ENCODE peak calls at places on chromosomes 2 and 18, in seven cellular contexts. One of them, this sample, is unnamed.

GRCh38 chr2:9715238-9715637 is 84.4 kb upstream of the YWHAQ start:
- DNase-seq in K562: no peak
- DNase-seq in NT2/D1: no peak
- DNase-seq in HCT116: no peak
- DNase-seq in GM12878: no peak
- DNase-seq in H1: no peak
- DNase-seq in SK-N-SH: no peak
- DNase-seq in this sample: no peak

GRCh38 chr2:143629344-143629743 is 500.1 kb downstream of the ARHGAP15 start:
- DNase-seq in K562: no peak
- DNase-seq in NT2/D1: no peak
- DNase-seq in HCT116: no peak
- DNase-seq in GM12878: no peak
- DNase-seq in H1: no peak
- DNase-seq in SK-N-SH: no peak
- DNase-seq in this sample: no peak

GRCh38 chr2:163123526-163123925 is 285.0 kb upstream of the KCNH7 start:
- DNase-seq in K562: no peak
- DNase-seq in NT2/D1: no peak
- DNase-seq in HCT116: no peak
- DNase-seq in GM12878: no peak
- DNase-seq in H1: no peak
- DNase-seq in SK-N-SH: no peak
- DNase-seq in this sample: no peak

GRCh38 chr2:241334813-241335212 is 19.1 kb downstream of the SEPTIN2 start:
- DNase-seq in K562: no peak
- DNase-seq in NT2/D1: no peak
- DNase-seq in HCT116: no peak
- DNase-seq in GM12878: no peak
- DNase-seq in H1: no peak
- DNase-seq in SK-N-SH: no peak
- DNase-seq in this sample: no peak

GRCh38 chr2:54850171-54851122 is 127.0 kb downstream of the EML6 start:
- DNase-seq in K562: no peak
- DNase-seq in NT2/D1: no peak
- DNase-seq in HCT116: no peak
- DNase-seq in GM12878: no peak
- DNase-seq in H1: no peak
- DNase-seq in SK-N-SH: no peak
- DNase-seq in this sample: no peak

GRCh38 chr2:162138310-162138709 is 13.7 kb downstream of the GCG start:
- DNase-seq in K562: no peak
- DNase-seq in NT2/D1: no peak
- DNase-seq in HCT116: no peak
- DNase-seq in GM12878: no peak
- DNase-seq in H1: no peak
- DNase-seq in SK-N-SH: no peak
- DNase-seq in this sample: no peak

GRCh38 chr18:70371085-70371735 is 82.4 kb downstream of the SOCS6 start:
- DNase-seq in K562: no peak
- DNase-seq in NT2/D1: no peak
- DNase-seq in HCT116: peak; percentile 86
- DNase-seq in GM12878: no peak
- DNase-seq in H1: no peak
- DNase-seq in SK-N-SH: no peak
- DNase-seq in this sample: no peak

GRCh38 chr2:143426296-143426695 is 297.1 kb downstream of the ARHGAP15 start:
- DNase-seq in K562: no peak
- DNase-seq in NT2/D1: no peak
- DNase-seq in HCT116: no peak
- DNase-seq in GM12878: no peak
- DNase-seq in H1: no peak
- DNase-seq in SK-N-SH: no peak
- DNase-seq in this sample: no peak

GRCh38 chr2:36123995-36124394 is 231.6 kb upstream of the CRIM1 start:
- DNase-seq in K562: no peak
- DNase-seq in NT2/D1: no peak
- DNase-seq in HCT116: no peak
- DNase-seq in GM12878: no peak
- DNase-seq in H1: no peak
- DNase-seq in SK-N-SH: no peak
- DNase-seq in this sample: no peak

GRCh38 chr2:134665729-134666506 is 52.9 kb downstream of the TMEM163 start:
- DNase-seq in K562: no peak
- DNase-seq in NT2/D1: no peak
- DNase-seq in HCT116: no peak
- DNase-seq in GM12878: no peak
- DNase-seq in H1: no peak
- DNase-seq in SK-N-SH: no peak
- DNase-seq in this sample: no peak

GRCh38 chr2:239223029-239223329 is 177.8 kb downstream of the HDAC4 start:
- DNase-seq in K562: no peak
- DNase-seq in NT2/D1: no peak
- DNase-seq in HCT116: no peak
- DNase-seq in GM12878: no peak
- DNase-seq in H1: no peak
- DNase-seq in SK-N-SH: no peak
- DNase-seq in this sample: peak; percentile 25

GRCh38 chr2:229296016-229296415 is 24.9 kb upstream of the PID1 start:
- DNase-seq in K562: no peak
- DNase-seq in NT2/D1: no peak
- DNase-seq in HCT116: no peak
- DNase-seq in GM12878: no peak
- DNase-seq in H1: no peak
- DNase-seq in SK-N-SH: no peak
- DNase-seq in this sample: no peak

GRCh38 chr2:58560531-58560930 is 319.4 kb upstream of the FANCL start:
- DNase-seq in K562: no peak
- DNase-seq in NT2/D1: no peak
- DNase-seq in HCT116: no peak
- DNase-seq in GM12878: no peak
- DNase-seq in H1: no peak
- DNase-seq in SK-N-SH: no peak
- DNase-seq in this sample: no peak

GRCh38 chr2:233140913-233141469 is 80.8 kb downstream of the INPP5D start:
- DNase-seq in K562: no peak
- DNase-seq in NT2/D1: peak; percentile 70
- DNase-seq in HCT116: no peak
- DNase-seq in GM12878: no peak
- DNase-seq in H1: no peak
- DNase-seq in SK-N-SH: no peak
- DNase-seq in this sample: no peak

GRCh38 chr2:16653083-16653375 is 12.6 kb downstream of the CYRIA start:
- DNase-seq in K562: no peak
- DNase-seq in NT2/D1: no peak
- DNase-seq in HCT116: no peak
- DNase-seq in GM12878: no peak
- DNase-seq in H1: no peak
- DNase-seq in SK-N-SH: no peak
- DNase-seq in this sample: no peak

GRCh38 chr2:85468704-85469349 is 50.3 kb downstream of the SH2D6 start:
- DNase-seq in K562: peak; percentile 78
- DNase-seq in NT2/D1: peak; percentile 82
- DNase-seq in HCT116: peak; percentile 75
- DNase-seq in GM12878: no peak
- DNase-seq in H1: no peak
- DNase-seq in SK-N-SH: no peak
- DNase-seq in this sample: peak; percentile 97

DNA sequence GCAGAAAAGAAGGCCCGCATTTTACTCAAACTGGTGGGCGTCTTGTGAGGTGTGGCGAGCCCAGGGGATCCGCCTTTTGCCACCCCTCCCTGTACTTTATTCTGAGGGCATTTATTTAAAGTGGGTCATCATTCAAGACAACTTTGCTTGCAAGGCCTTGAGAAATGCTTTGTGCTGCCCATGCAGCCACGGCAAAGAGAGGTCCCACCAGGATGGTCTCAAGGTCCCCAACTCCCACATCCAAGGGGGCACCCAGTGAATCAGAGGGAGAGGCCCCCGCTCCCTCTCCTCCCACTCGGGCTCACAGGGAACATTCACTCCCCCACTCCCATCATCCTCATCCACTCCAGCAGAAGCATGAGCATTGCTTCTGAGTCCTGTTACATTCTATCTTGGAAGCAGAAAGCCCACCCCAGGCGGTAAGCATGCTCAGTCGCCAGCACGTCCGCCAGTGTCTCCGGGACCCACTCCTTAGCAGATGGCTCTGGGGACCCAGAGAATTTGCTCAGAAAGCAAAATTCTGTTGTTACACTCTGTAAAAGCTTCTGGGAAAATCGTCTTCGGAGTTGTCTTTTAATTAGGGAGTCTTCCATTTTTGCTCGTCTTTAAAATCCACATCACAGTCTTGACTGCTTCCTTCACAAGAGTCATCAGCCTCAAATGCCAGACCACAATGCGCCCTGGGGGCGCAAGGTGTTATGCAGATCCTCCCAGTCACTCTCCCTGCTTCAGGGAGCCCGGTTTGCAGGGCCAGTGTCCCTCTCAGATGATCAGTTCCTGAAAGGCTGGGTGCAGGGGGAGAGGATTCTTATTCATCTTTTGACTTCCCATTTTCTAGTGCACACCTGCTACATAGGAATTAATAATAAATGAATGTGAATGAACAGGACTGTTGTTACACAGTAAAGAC is 99.4 kb upstream of the NCK2 start:
- DNase-seq in K562: no peak
- DNase-seq in NT2/D1: peak; percentile 46
- DNase-seq in HCT116: no peak
- DNase-seq in GM12878: no peak
- DNase-seq in H1: no peak
- DNase-seq in SK-N-SH: no peak
- DNase-seq in this sample: no peak
- TF ChIP-seq YY1 in K562: no peak
- TF ChIP-seq YY1 in NT2/D1: no peak
- TF ChIP-seq YY1 in HCT116: no peak
- TF ChIP-seq YY1 in GM12878: no peak
- TF ChIP-seq YY1 in H1: no peak
- TF ChIP-seq YY1 in SK-N-SH: no peak
- TF ChIP-seq YY1 in this sample: no peak

GRCh38 chr2:111638274-111638877 is 245.6 kb downstream of the ANAPC1 start:
- DNase-seq in K562: no peak
- DNase-seq in NT2/D1: no peak
- DNase-seq in HCT116: no peak
- DNase-seq in GM12878: no peak
- DNase-seq in H1: no peak
- DNase-seq in SK-N-SH: no peak
- DNase-seq in this sample: no peak
- TF ChIP-seq YY1 in K562: no peak
- TF ChIP-seq YY1 in NT2/D1: no peak
- TF ChIP-seq YY1 in HCT116: no peak
- TF ChIP-seq YY1 in GM12878: no peak
- TF ChIP-seq YY1 in H1: no peak
- TF ChIP-seq YY1 in SK-N-SH: no peak
- TF ChIP-seq YY1 in this sample: no peak

GRCh38 chr18:78884502-78884901 is 95.1 kb upstream of the SALL3 start:
- DNase-seq in K562: no peak
- DNase-seq in NT2/D1: no peak
- DNase-seq in HCT116: no peak
- DNase-seq in GM12878: no peak
- DNase-seq in H1: no peak
- DNase-seq in SK-N-SH: no peak
- DNase-seq in this sample: no peak
- TF ChIP-seq YY1 in K562: no peak
- TF ChIP-seq YY1 in NT2/D1: no peak
- TF ChIP-seq YY1 in HCT116: no peak
- TF ChIP-seq YY1 in GM12878: no peak
- TF ChIP-seq YY1 in H1: no peak
- TF ChIP-seq YY1 in SK-N-SH: no peak
- TF ChIP-seq YY1 in this sample: no peak

GRCh38 chr18:78611869-78612268 is 367.7 kb upstream of the SALL3 start:
- DNase-seq in K562: no peak
- DNase-seq in NT2/D1: no peak
- DNase-seq in HCT116: no peak
- DNase-seq in GM12878: no peak
- DNase-seq in H1: no peak
- DNase-seq in SK-N-SH: no peak
- DNase-seq in this sample: no peak

GRCh38 chr18:78612318-78612717 is 367.3 kb upstream of the SALL3 start:
- DNase-seq in K562: no peak
- DNase-seq in NT2/D1: no peak
- DNase-seq in HCT116: no peak
- DNase-seq in GM12878: no peak
- DNase-seq in H1: no peak
- DNase-seq in SK-N-SH: no peak
- DNase-seq in this sample: no peak

GRCh38 chr18:78610179-78610578 is 369.4 kb upstream of the SALL3 start:
- DNase-seq in K562: no peak
- DNase-seq in NT2/D1: no peak
- DNase-seq in HCT116: no peak
- DNase-seq in GM12878: no peak
- DNase-seq in H1: no peak
- DNase-seq in SK-N-SH: no peak
- DNase-seq in this sample: no peak

GRCh38 chr18:78610646-78611045 is 369.0 kb upstream of the SALL3 start:
- DNase-seq in K562: no peak
- DNase-seq in NT2/D1: no peak
- DNase-seq in HCT116: no peak
- DNase-seq in GM12878: no peak
- DNase-seq in H1: no peak
- DNase-seq in SK-N-SH: no peak
- DNase-seq in this sample: no peak

GRCh38 chr18:78611201-78611800 is 368.3 kb upstream of the SALL3 start:
- DNase-seq in K562: no peak
- DNase-seq in NT2/D1: no peak
- DNase-seq in HCT116: no peak
- DNase-seq in GM12878: no peak
- DNase-seq in H1: no peak
- DNase-seq in SK-N-SH: no peak
- DNase-seq in this sample: no peak
- TF ChIP-seq YY1 in K562: no peak
- TF ChIP-seq YY1 in NT2/D1: no peak
- TF ChIP-seq YY1 in HCT116: no peak
- TF ChIP-seq YY1 in GM12878: no peak
- TF ChIP-seq YY1 in H1: no peak
- TF ChIP-seq YY1 in SK-N-SH: no peak
- TF ChIP-seq YY1 in this sample: no peak

This sample was measured in HepG2.